ENCODE peak calls at places on chromosomes 13 and 19, in eight cellular contexts. V is NCI-H2107; D is hypothalamus; K is cardiac muscle cell; Y is WERI-Rb-1; A is activated naive CD4-positive, alpha-beta T cell treated with anti-CD3 and anti-CD28 coated beads, Interleukin-2, amount 10 ng/mL, durations not matched to agents 7 days and 5 days; G is WTC11; J is MCF 10A. Z is an unnamed sample.

GRCh38 chr19:33906578-33907335 is 110.1 kb downstream of the KCTD15 start:
- DNase-seq in V (no peak), D (no peak), K (no peak), Y (no peak), A (no peak), G (peak; percentile 60), J (peak; percentile 27), Z (no peak)

GRCh38 chr19:44626067-44626624 is 12.8 kb downstream of the IGSF23 start:
- DNase-seq in V (no peak), D (no peak), K (no peak), Y (no peak), A (no peak), G (no peak), J (peak; percentile 97), Z (peak; percentile 99)

GRCh38 chr13:105848494-105848893 is 687.0 kb downstream of the EFNB2 start:
- DNase-seq in V (no peak), D (no peak), K (no peak), Y (no peak), A (no peak), G (no peak), J (peak; percentile 33), Z (no peak)

GRCh38 chr13:40102854-40103253 is 447.4 kb downstream of the COG6 start:
- DNase-seq in V (no peak), D (no peak), K (no peak), Y (no peak), A (peak; percentile 44), G (no peak), J (peak; percentile 94), Z (peak; percentile 55)

GRCh38 chr13:113122571-113123225 is at the start of gene F10:
- DNase-seq in V (no peak), D (no peak), K (peak; percentile 52), Y (peak; percentile 84), A (no peak), G (peak; percentile 54), J (no peak), Z (no peak)

GRCh38 chr13:40447857-40448256 is 218.6 kb downstream of the FOXO1 start:
- DNase-seq in V (no peak), D (no peak), K (no peak), Y (no peak), A (no peak), G (no peak), J (no peak), Z (no peak)

GRCh38 chr13:88068975-88069374 is 397.8 kb downstream of the SLITRK5 start:
- DNase-seq in V (no peak), D (no peak), K (peak; percentile 2), Y (peak; percentile 65), A (no peak), G (peak; percentile 79), J (no peak), Z (no peak)

GRCh38 chr13:108121406-108121805 is 93.9 kb downstream of the LIG4 start:
- DNase-seq in V (no peak), D (no peak), K (no peak), Y (no peak), A (no peak), G (no peak), J (no peak), Z (no peak)

GRCh38 chr19:16449330-16449961 is 22.3 kb downstream of the EPS15L1 start:
- DNase-seq in V (no peak), D (no peak), K (no peak), Y (no peak), A (peak; percentile 51), G (no peak), J (no peak), Z (no peak)

GRCh38 chr13:34416833-34417425 is 525.1 kb upstream of the NBEA start:
- DNase-seq in V (no peak), D (no peak), K (no peak), Y (no peak), A (no peak), G (no peak), J (no peak), Z (peak; percentile 40)

GRCh38 chr19:14310055-14310454 is 71.2 kb upstream of the ADGRE5 start:
- DNase-seq in V (no peak), D (no peak), K (no peak), Y (no peak), A (no peak), G (no peak), J (no peak), Z (no peak)

GRCh38 chr13:52827839-52828238 is 20.6 kb downstream of the PCDH8 start:
- DNase-seq in V (no peak), D (no peak), K (no peak), Y (no peak), A (no peak), G (no peak), J (no peak), Z (no peak)

GRCh38 chr13:74288361-74288911 is 154.2 kb upstream of the KLF12 start:
- DNase-seq in V (no peak), D (peak; percentile 2), K (peak; percentile 39), Y (no peak), A (peak; percentile 42), G (peak; percentile 16), J (no peak), Z (no peak)

GRCh38 chr19:4582980-4583842 is 23.7 kb upstream of the SEMA6B start:
- DNase-seq in V (no peak), D (no peak), K (no peak), Y (no peak), A (no peak), G (no peak), J (peak; percentile 31), Z (no peak)

GRCh38 chr13:27643334-27644158 is 21.9 kb downstream of the POLR1D start:
- DNase-seq in V (no peak), D (no peak), K (no peak), Y (no peak), A (no peak), G (no peak), J (no peak), Z (no peak)

GRCh38 chr13:45335397-45336024 is 5.5 kb downstream of the TPT1 start:
- DNase-seq in V (no peak), D (no peak), K (no peak), Y (no peak), A (no peak), G (no peak), J (no peak), Z (no peak)

GRCh38 chr13:99448586-99448985 is 52.7 kb upstream of the TM9SF2 start:
- DNase-seq in V (no peak), D (no peak), K (no peak), Y (no peak), A (no peak), G (no peak), J (no peak), Z (no peak)

GRCh38 chr19:28987177-28987576 is 225.8 kb downstream of the UQCRFS1 start:
- DNase-seq in V (no peak), D (no peak), K (no peak), Y (no peak), A (no peak), G (no peak), J (no peak), Z (no peak)

GRCh38 chr19:42335374-42335936 is 10.0 kb downstream of the MEGF8 start:
- DNase-seq in V (no peak), D (no peak), K (no peak), Y (no peak), A (no peak), G (no peak), J (no peak), Z (no peak)

GRCh38 chr19:53546766-53547541 is 9.0 kb downstream of the ZNF331 start:
- DNase-seq in V (no peak), D (no peak), K (no peak), Y (no peak), A (no peak), G (no peak), J (no peak), Z (no peak)

GRCh38 chr19:4014541-4015491 is 7.3 kb downstream of the PIAS4 start:
- DNase-seq in V (no peak), D (no peak), K (no peak), Y (no peak), A (peak; percentile 67), G (peak; percentile 77), J (no peak), Z (no peak)

GRCh38 chr19:19602136-19602712 is 16.3 kb downstream of the PBX4 start:
- DNase-seq in V (no peak), D (no peak), K (no peak), Y (no peak), A (peak; percentile 58), G (no peak), J (peak; percentile 32), Z (no peak)